ENCODE peak calls at places on chromosomes 3 and 15, in six cellular contexts. H, C, P, I, W and N are unnamed samples. For H3K4me1, the result is how much of the 10 kb centered on the place peaks cover.

GRCh38 chr3:184806567-184807271 is 5.2 kb upstream of the VPS8 start:
- DNase-seq in H (no peak), C (no peak), P (no peak), I (no peak), W (no peak), N (no peak)

GRCh38 chr3:125003369-125003853 is 52.4 kb downstream of the HEG1 start:
- DNase-seq in H (peak), C (no peak), P (no peak), I (no peak), W (peak), N (no peak)

GRCh38 chr3:168459229-168459784 is 363.6 kb upstream of the GOLIM4 start:
- DNase-seq in H (no peak), C (no peak), P (no peak), I (no peak), W (no peak), N (no peak)

GRCh38 chr3:156037356-156037755 is 83.0 kb upstream of the KCNAB1 start:
- DNase-seq in H (no peak), C (no peak), P (no peak), I (no peak), W (no peak), N (no peak)

GRCh38 chr15:63420333-63420741 is 38.7 kb upstream of the CA12 start:
- DNase-seq in H (peak), C (no peak), P (no peak), I (no peak), W (no peak), N (no peak)

GRCh38 chr3:126836220-126836860 is 132.3 kb downstream of the CHCHD6 start:
- DNase-seq in H (no peak), C (no peak), P (no peak), I (no peak), W (peak), N (no peak)

GRCh38 chr15:58224068-58224467 is 85.9 kb downstream of the AQP9 start:
- DNase-seq in H (no peak), C (no peak), P (peak), I (no peak), W (no peak), N (no peak)

GRCh38 chr15:33473005-33473404 is 162.2 kb downstream of the RYR3 start:
- DNase-seq in H (no peak), C (no peak), P (no peak), I (no peak), W (no peak), N (no peak)

GRCh38 chr3:49785565-49786356 is 581 bp downstream of the IP6K1 start:
- DNase-seq in H (peak), C (no peak), P (no peak), I (peak), W (peak), N (peak)

GRCh38 chr3:110198717-110199587 is 861.6 kb upstream of the DPPA4 start:
- DNase-seq in H (no peak), C (no peak), P (peak), I (peak), W (no peak), N (no peak)

GRCh38 chr15:43883571-43883970 is 56.8 kb downstream of the WDR76 start:
- DNase-seq in H (no peak), C (no peak), P (no peak), I (no peak), W (no peak), N (no peak)

GRCh38 chr3:20128378-20128777 is 57.6 kb downstream of the SGO1 start:
- DNase-seq in H (no peak), C (no peak), P (no peak), I (no peak), W (no peak), N (no peak)

GRCh38 chr3:16219777-16220176 is 45.0 kb downstream of the DPH3 start:
- DNase-seq in H (no peak), C (no peak), P (no peak), I (no peak), W (no peak), N (no peak)

GRCh38 chr15:84657748-84658079 is 285 bp downstream of the NMB start:
- DNase-seq in H (peak), C (no peak), P (no peak), I (no peak), W (peak), N (no peak)

GRCh38 chr3:170529346-170529745 is 56.5 kb downstream of the SLC7A14 start:
- DNase-seq in H (no peak), C (no peak), P (no peak), I (no peak), W (no peak), N (no peak)

GRCh38 chr15:31032959-31033358 is 41.5 kb upstream of the MTMR10 start:
- DNase-seq in H (no peak), C (no peak), P (no peak), I (no peak), W (no peak), N (no peak)

GRCh38 chr15:59439571-59439970 is 1.6 kb downstream of the FAM81A start:
- DNase-seq in H (no peak), C (no peak), P (no peak), I (no peak), W (no peak), N (no peak)

GRCh38 chr15:71811752-71812735 is 1.7 kb downstream of the NR2E3 start:
- DNase-seq in H (no peak), C (no peak), P (no peak), I (no peak), W (no peak), N (no peak)

GRCh38 chr15:74893627-74894026 is 3.8 kb downstream of the MPI start:
- DNase-seq in H (no peak), C (no peak), P (no peak), I (no peak), W (no peak), N (no peak)

GRCh38 chr15:41235929-41236328 is 4.9 kb downstream of the CHP1 start:
- DNase-seq in H (no peak), C (no peak), P (no peak), I (no peak), W (no peak), N (no peak)

GRCh38 chr3:31137718-31138465 is 243.4 kb upstream of the GADL1 start:
- DNase-seq in H (no peak), C (no peak), P (no peak), I (no peak), W (no peak), N (no peak)

GRCh38 chr15:61748529-61748928 is 311.7 kb downstream of the VPS13C start:
- DNase-seq in H (no peak), C (no peak), P (no peak), I (no peak), W (no peak), N (no peak)

GRCh38 chr3:50246517-50246954 is 10.5 kb downstream of the GNAI2 start:
- DNase-seq in H (peak), C (peak), P (peak), I (peak), W (no peak), N (no peak)

GRCh38 chr3:71542548-71543370 is 40.8 kb downstream of the FOXP1 start:
- DNase-seq in H (peak), C (no peak), P (peak), I (peak), W (peak), N (peak)

GRCh38 chr3:46656778-46657556 is 36.5 kb downstream of the ALS2CL start:
- DNase-seq in H (no peak), C (no peak), P (no peak), I (no peak), W (no peak), N (no peak)

GRCh38 chr3:107431298-107432012 is 54.2 kb downstream of the CCDC54 start:
- DNase-seq in H (peak), C (no peak), P (peak), I (peak), W (peak), N (peak)

GRCh38 chr3:42501681-42502428 is 588 bp upstream of the VIPR1 start:
- DNase-seq in H (peak), C (no peak), P (peak), I (peak), W (peak), N (peak)

GRCh38 chr3:98554580-98554979 is 22.8 kb downstream of the GPR15 start:
- DNase-seq in H (no peak), C (no peak), P (no peak), I (no peak), W (no peak), N (no peak)

GRCh38 chr3:98556164-98557130 is 24.7 kb downstream of the GPR15 start:
- DNase-seq in H (no peak), C (peak), P (no peak), I (no peak), W (no peak), N (no peak)

GRCh38 chr3:98553021-98553563 is 21.3 kb downstream of the GPR15 start:
- DNase-seq in H (no peak), C (no peak), P (no peak), I (no peak), W (no peak), N (no peak)

GRCh38 chr3:98553751-98554150 is 22.0 kb downstream of the GPR15 start:
- DNase-seq in H (no peak), C (no peak), P (no peak), I (no peak), W (no peak), N (no peak)

DNA sequence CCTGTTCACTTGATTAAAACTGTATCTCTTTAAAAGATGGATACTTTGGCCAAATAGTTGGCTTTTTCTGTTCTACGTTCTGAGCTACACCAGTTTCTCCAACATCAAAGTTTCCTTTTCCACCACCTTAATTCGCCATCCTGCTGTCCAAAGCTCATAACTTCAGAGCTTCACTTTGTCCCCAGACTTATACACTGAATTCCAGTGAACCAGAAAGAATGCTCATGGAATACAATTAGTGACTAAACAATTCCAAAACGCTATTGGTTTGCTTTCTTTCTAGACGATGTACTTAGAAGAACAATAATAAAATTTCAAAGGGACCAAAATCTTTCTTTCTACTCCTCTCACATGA is 23.2 kb downstream of the GPR15 start:
- DNase-seq in H (no peak), C (peak), P (no peak), I (no peak), W (no peak), N (no peak)
- TF ChIP-seq POLR2AphosphoS5 in H (no peak), C (peak), P (no peak), I (no peak), W (no peak), N (no peak)

GRCh38 chr3:117404153-117404552 is 694.6 kb downstream of the TUSC7 start:
- DNase-seq in H (no peak), C (no peak), P (no peak), I (no peak), W (no peak), N (no peak)

GRCh38 chr3:117398166-117398954 is 688.8 kb downstream of the TUSC7 start:
- DNase-seq in H (no peak), C (no peak), P (no peak), I (no peak), W (no peak), N (no peak)

GRCh38 chr3:117400303-117400702 is 690.7 kb downstream of the TUSC7 start:
- DNase-seq in H (no peak), C (no peak), P (no peak), I (no peak), W (no peak), N (no peak)

GRCh38 chr3:117404756-117405155 is 695.2 kb downstream of the TUSC7 start:
- DNase-seq in H (no peak), C (no peak), P (no peak), I (no peak), W (no peak), N (no peak)

GRCh38 chr3:117399311-117400068 is 689.9 kb downstream of the TUSC7 start:
- DNase-seq in H (no peak), C (no peak), P (no peak), I (no peak), W (no peak), N (no peak)
- H3K4me1 ChIP-seq in H (under half), C (under half), P (under half), I (under half), W (under half), N (under half)

GRCh38 chr3:86937306-86937791 is 53.6 kb downstream of the VGLL3 start:
- DNase-seq in H (no peak), C (no peak), P (no peak), I (no peak), W (peak), N (no peak)
- TF ChIP-seq POLR2AphosphoS5 in H (no peak), C (no peak), P (no peak), I (peak), W (peak), N (peak)

GRCh38 chr3:120415756-120416155 is 35.0 kb downstream of the FSTL1 start:
- DNase-seq in H (no peak), C (no peak), P (no peak), I (no peak), W (no peak), N (no peak)

GRCh38 chr3:120418866-120419490 is 31.8 kb downstream of the FSTL1 start:
- DNase-seq in H (peak), C (peak), P (no peak), I (peak), W (no peak), N (peak)

GRCh38 chr3:120418446-120418845 is 32.3 kb downstream of the FSTL1 start:
- DNase-seq in H (no peak), C (no peak), P (no peak), I (no peak), W (no peak), N (no peak)

GRCh38 chr3:120416868-120417267 is 33.9 kb downstream of the FSTL1 start:
- DNase-seq in H (no peak), C (no peak), P (no peak), I (no peak), W (no peak), N (no peak)

DNA sequence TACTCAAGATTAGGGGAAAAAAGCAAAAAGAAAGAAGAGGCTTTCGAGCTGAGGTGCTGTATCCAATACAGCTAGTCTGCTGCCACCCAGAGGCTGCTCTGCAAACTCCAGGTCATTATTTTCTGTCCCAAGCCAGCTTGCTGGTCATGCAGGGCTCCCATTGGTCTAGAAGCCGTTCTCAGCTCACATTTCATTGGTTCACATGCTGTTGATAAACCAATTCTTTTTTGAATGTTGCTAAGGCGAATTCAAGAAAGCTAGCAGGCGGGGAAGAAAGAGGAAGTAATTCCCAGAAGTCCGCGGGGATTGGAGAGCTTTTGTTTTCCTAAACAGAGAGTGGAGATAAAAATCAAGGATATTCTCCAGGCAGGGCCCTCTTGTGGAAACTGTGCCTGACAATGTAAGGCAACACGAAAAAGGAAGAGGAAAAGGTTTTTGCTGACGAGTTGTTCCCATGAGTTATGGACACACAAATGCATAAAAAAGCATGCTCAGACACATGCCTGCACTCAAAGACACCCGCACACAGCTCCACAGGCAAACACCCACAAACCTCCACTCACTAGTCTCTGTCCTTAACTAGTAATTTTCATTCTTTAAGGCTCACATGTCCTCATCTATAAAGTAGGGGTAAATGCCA is 33.4 kb downstream of the FSTL1 start:
- DNase-seq in H (peak), C (peak), P (peak), I (peak), W (peak), N (peak)
- H3K4me1 ChIP-seq in H (under half), C (under half), P (under half), I (under half), W (under half), N (under half)

GRCh38 chr3:196057663-196058356 is 24.1 kb downstream of the TFRC start:
- DNase-seq in H (no peak), C (no peak), P (no peak), I (no peak), W (no peak), N (no peak)
- TF ChIP-seq POLR2AphosphoS5 in H (no peak), C (no peak), P (no peak), I (no peak), W (no peak), N (no peak)

GRCh38 chr3:4757949-4758855 is 221.0 kb upstream of the BHLHE40 start:
- DNase-seq in H (no peak), C (no peak), P (no peak), I (no peak), W (no peak), N (no peak)
- H3K4me1 ChIP-seq in H (under half), C (under half), P (under half), I (under half), W (under half), N (under half)

GRCh38 chr3:136189043-136189442 is 7.1 kb downstream of the MSL2 start:
- DNase-seq in H (no peak), C (no peak), P (no peak), I (no peak), W (no peak), N (no peak)

GRCh38 chr3:136189859-136190617 is 6.1 kb downstream of the MSL2 start:
- DNase-seq in H (no peak), C (no peak), P (no peak), I (no peak), W (no peak), N (no peak)

GRCh38 chr3:136186850-136187249 is 9.3 kb downstream of the MSL2 start:
- DNase-seq in H (no peak), C (no peak), P (no peak), I (no peak), W (no peak), N (no peak)

GRCh38 chr3:136186330-136186729 is 9.8 kb downstream of the MSL2 start:
- DNase-seq in H (peak), C (no peak), P (no peak), I (peak), W (no peak), N (peak)

GRCh38 chr3:136187868-136188267 is 8.3 kb downstream of the MSL2 start:
- DNase-seq in H (no peak), C (no peak), P (no peak), I (no peak), W (no peak), N (no peak)
- TF ChIP-seq POLR2AphosphoS5 in H (no peak), C (no peak), P (no peak), I (no peak), W (no peak), N (no peak)

GRCh38 chr3:32456429-32457130 is 46.1 kb downstream of the CMTM6 start:
- DNase-seq in H (no peak), C (no peak), P (peak), I (no peak), W (no peak), N (no peak)
- H3K4me1 ChIP-seq in H (under half), C (under half), P (half or more), I (half or more), W (under half), N (under half)

GRCh38 chr15:48331796-48332641 is 790 bp downstream of the DUT start:
- DNase-seq in H (peak), C (peak), P (peak), I (peak), W (peak), N (peak)
- TF ChIP-seq POLR2AphosphoS5 in H (no peak), C (peak), P (no peak), I (no peak), W (no peak), N (no peak)